ENCODE peak calls at places on chromosomes 12 and 14, in seven cellular contexts. One of them, this sample, is unnamed.

GRCh38 chr12:71691504-71692129 is 5.7 kb downstream of the TMEM19 start:
- DNase-seq in transverse colon: peak
- DNase-seq in PC-3: no peak
- DNase-seq in CD8-positive, alpha-beta T cell: no peak
- DNase-seq in mesendoderm: no peak
- DNase-seq in CD8-positive, alpha-beta memory T cell: no peak
- DNase-seq in upper lobe of right lung: no peak
- DNase-seq in this sample: no peak

GRCh38 chr14:49139593-49139992 is 446.6 kb downstream of the RPS29 start:
- DNase-seq in transverse colon: no peak
- DNase-seq in PC-3: no peak
- DNase-seq in CD8-positive, alpha-beta T cell: no peak
- DNase-seq in mesendoderm: no peak
- DNase-seq in CD8-positive, alpha-beta memory T cell: no peak
- DNase-seq in upper lobe of right lung: no peak
- DNase-seq in this sample: no peak

GRCh38 chr12:122983789-122984515 is 3.5 kb downstream of the ARL6IP4 start:
- DNase-seq in transverse colon: no peak
- DNase-seq in PC-3: no peak
- DNase-seq in CD8-positive, alpha-beta T cell: no peak
- DNase-seq in mesendoderm: no peak
- DNase-seq in CD8-positive, alpha-beta memory T cell: no peak
- DNase-seq in upper lobe of right lung: no peak
- DNase-seq in this sample: no peak

GRCh38 chr12:20546267-20546666 is 148.9 kb upstream of the SLCO1C1 start:
- DNase-seq in transverse colon: no peak
- DNase-seq in PC-3: no peak
- DNase-seq in CD8-positive, alpha-beta T cell: no peak
- DNase-seq in mesendoderm: no peak
- DNase-seq in CD8-positive, alpha-beta memory T cell: no peak
- DNase-seq in upper lobe of right lung: no peak
- DNase-seq in this sample: no peak

GRCh38 chr12:120092531-120093335 is 23.8 kb downstream of the RAB35 start:
- DNase-seq in transverse colon: no peak
- DNase-seq in PC-3: no peak
- DNase-seq in CD8-positive, alpha-beta T cell: no peak
- DNase-seq in mesendoderm: no peak
- DNase-seq in CD8-positive, alpha-beta memory T cell: no peak
- DNase-seq in upper lobe of right lung: no peak
- DNase-seq in this sample: no peak

GRCh38 chr12:118360785-118361404 is 11.8 kb downstream of the TAOK3 start:
- DNase-seq in transverse colon: no peak
- DNase-seq in PC-3: peak
- DNase-seq in CD8-positive, alpha-beta T cell: no peak
- DNase-seq in mesendoderm: no peak
- DNase-seq in CD8-positive, alpha-beta memory T cell: no peak
- DNase-seq in upper lobe of right lung: no peak
- DNase-seq in this sample: no peak

GRCh38 chr12:46554461-46554860 is 181.9 kb upstream of the SLC38A2 start:
- DNase-seq in transverse colon: no peak
- DNase-seq in PC-3: no peak
- DNase-seq in CD8-positive, alpha-beta T cell: no peak
- DNase-seq in mesendoderm: no peak
- DNase-seq in CD8-positive, alpha-beta memory T cell: no peak
- DNase-seq in upper lobe of right lung: no peak
- DNase-seq in this sample: no peak

GRCh38 chr12:5648692-5649338 is 216.9 kb downstream of the NTF3 start:
- DNase-seq in transverse colon: no peak
- DNase-seq in PC-3: peak
- DNase-seq in CD8-positive, alpha-beta T cell: no peak
- DNase-seq in mesendoderm: peak
- DNase-seq in CD8-positive, alpha-beta memory T cell: no peak
- DNase-seq in upper lobe of right lung: no peak
- DNase-seq in this sample: no peak

GRCh38 chr14:54691525-54692260 is 124.8 kb downstream of the SAMD4A start:
- DNase-seq in transverse colon: peak
- DNase-seq in PC-3: peak
- DNase-seq in CD8-positive, alpha-beta T cell: no peak
- DNase-seq in mesendoderm: peak
- DNase-seq in CD8-positive, alpha-beta memory T cell: peak
- DNase-seq in upper lobe of right lung: peak
- DNase-seq in this sample: no peak

GRCh38 chr12:53750812-53751335 is 905 bp downstream of the CISTR start:
- DNase-seq in transverse colon: peak
- DNase-seq in PC-3: no peak
- DNase-seq in CD8-positive, alpha-beta T cell: no peak
- DNase-seq in mesendoderm: peak
- DNase-seq in CD8-positive, alpha-beta memory T cell: no peak
- DNase-seq in upper lobe of right lung: peak
- DNase-seq in this sample: no peak

GRCh38 chr12:96289067-96289466 is 94.9 kb downstream of the ELK3 start:
- DNase-seq in transverse colon: no peak
- DNase-seq in PC-3: no peak
- DNase-seq in CD8-positive, alpha-beta T cell: no peak
- DNase-seq in mesendoderm: no peak
- DNase-seq in CD8-positive, alpha-beta memory T cell: no peak
- DNase-seq in upper lobe of right lung: no peak
- DNase-seq in this sample: no peak

GRCh38 chr12:59596232-59597143 is 659 bp downstream of the SLC16A7 start:
- DNase-seq in transverse colon: peak
- DNase-seq in PC-3: peak
- DNase-seq in CD8-positive, alpha-beta T cell: peak
- DNase-seq in mesendoderm: peak
- DNase-seq in CD8-positive, alpha-beta memory T cell: peak
- DNase-seq in upper lobe of right lung: peak
- DNase-seq in this sample: no peak

GRCh38 chr12:49296034-49296835 is 1.3 kb downstream of the PRPH start:
- DNase-seq in transverse colon: peak
- DNase-seq in PC-3: peak
- DNase-seq in CD8-positive, alpha-beta T cell: peak
- DNase-seq in mesendoderm: peak
- DNase-seq in CD8-positive, alpha-beta memory T cell: peak
- DNase-seq in upper lobe of right lung: peak
- DNase-seq in this sample: no peak

GRCh38 chr12:24889403-24889802 is 59.5 kb downstream of the BCAT1 start:
- DNase-seq in transverse colon: no peak
- DNase-seq in PC-3: no peak
- DNase-seq in CD8-positive, alpha-beta T cell: no peak
- DNase-seq in mesendoderm: no peak
- DNase-seq in CD8-positive, alpha-beta memory T cell: no peak
- DNase-seq in upper lobe of right lung: no peak
- DNase-seq in this sample: no peak

GRCh38 chr14:91252901-91253794 is 8.6 kb upstream of the GPR68 start:
- DNase-seq in transverse colon: peak
- DNase-seq in PC-3: peak
- DNase-seq in CD8-positive, alpha-beta T cell: no peak
- DNase-seq in mesendoderm: peak
- DNase-seq in CD8-positive, alpha-beta memory T cell: peak
- DNase-seq in upper lobe of right lung: peak
- DNase-seq in this sample: no peak

GRCh38 chr12:20109667-20110066 is 258.7 kb upstream of the PDE3A start:
- DNase-seq in transverse colon: no peak
- DNase-seq in PC-3: no peak
- DNase-seq in CD8-positive, alpha-beta T cell: no peak
- DNase-seq in mesendoderm: no peak
- DNase-seq in CD8-positive, alpha-beta memory T cell: no peak
- DNase-seq in upper lobe of right lung: no peak
- DNase-seq in this sample: no peak

GRCh38 chr12:122878780-122879612 is 16.9 kb downstream of the VPS37B start:
- DNase-seq in transverse colon: no peak
- DNase-seq in PC-3: no peak
- DNase-seq in CD8-positive, alpha-beta T cell: no peak
- DNase-seq in mesendoderm: no peak
- DNase-seq in CD8-positive, alpha-beta memory T cell: no peak
- DNase-seq in upper lobe of right lung: no peak
- DNase-seq in this sample: no peak

GRCh38 chr12:75481013-75481705 is 604 bp downstream of the GLIPR1 start:
- DNase-seq in transverse colon: no peak
- DNase-seq in PC-3: no peak
- DNase-seq in CD8-positive, alpha-beta T cell: no peak
- DNase-seq in mesendoderm: no peak
- DNase-seq in CD8-positive, alpha-beta memory T cell: no peak
- DNase-seq in upper lobe of right lung: no peak
- DNase-seq in this sample: no peak

GRCh38 chr12:3252416-3252815 is 175.2 kb downstream of the TSPAN9 start:
- DNase-seq in transverse colon: peak
- DNase-seq in PC-3: no peak
- DNase-seq in CD8-positive, alpha-beta T cell: no peak
- DNase-seq in mesendoderm: no peak
- DNase-seq in CD8-positive, alpha-beta memory T cell: no peak
- DNase-seq in upper lobe of right lung: no peak
- DNase-seq in this sample: no peak

GRCh38 chr14:97306785-97307246 is 509.6 kb downstream of the VRK1 start:
- DNase-seq in transverse colon: no peak
- DNase-seq in PC-3: peak
- DNase-seq in CD8-positive, alpha-beta T cell: no peak
- DNase-seq in mesendoderm: no peak
- DNase-seq in CD8-positive, alpha-beta memory T cell: no peak
- DNase-seq in upper lobe of right lung: no peak
- DNase-seq in this sample: no peak

GRCh38 chr14:35959835-35960234 is 133.7 kb downstream of the BRMS1L start:
- DNase-seq in transverse colon: no peak
- DNase-seq in PC-3: peak
- DNase-seq in CD8-positive, alpha-beta T cell: no peak
- DNase-seq in mesendoderm: no peak
- DNase-seq in CD8-positive, alpha-beta memory T cell: no peak
- DNase-seq in upper lobe of right lung: no peak
- DNase-seq in this sample: no peak

GRCh38 chr12:11832100-11832499 is 182.6 kb downstream of the ETV6 start:
- DNase-seq in transverse colon: no peak
- DNase-seq in PC-3: no peak
- DNase-seq in CD8-positive, alpha-beta T cell: no peak
- DNase-seq in mesendoderm: no peak
- DNase-seq in CD8-positive, alpha-beta memory T cell: no peak
- DNase-seq in upper lobe of right lung: no peak
- DNase-seq in this sample: no peak

GRCh38 chr12:11827096-11827841 is 177.8 kb downstream of the ETV6 start:
- DNase-seq in transverse colon: no peak
- DNase-seq in PC-3: no peak
- DNase-seq in CD8-positive, alpha-beta T cell: no peak
- DNase-seq in mesendoderm: peak
- DNase-seq in CD8-positive, alpha-beta memory T cell: no peak
- DNase-seq in upper lobe of right lung: no peak
- DNase-seq in this sample: no peak

GRCh38 chr12:11830298-11830937 is 180.9 kb downstream of the ETV6 start:
- DNase-seq in transverse colon: no peak
- DNase-seq in PC-3: no peak
- DNase-seq in CD8-positive, alpha-beta T cell: no peak
- DNase-seq in mesendoderm: no peak
- DNase-seq in CD8-positive, alpha-beta memory T cell: no peak
- DNase-seq in upper lobe of right lung: no peak
- DNase-seq in this sample: no peak

GRCh38 chr12:11826607-11827006 is 177.1 kb downstream of the ETV6 start:
- DNase-seq in transverse colon: no peak
- DNase-seq in PC-3: no peak
- DNase-seq in CD8-positive, alpha-beta T cell: no peak
- DNase-seq in mesendoderm: peak
- DNase-seq in CD8-positive, alpha-beta memory T cell: no peak
- DNase-seq in upper lobe of right lung: no peak
- DNase-seq in this sample: no peak

GRCh38 chr12:11829764-11830194 is 180.3 kb downstream of the ETV6 start:
- DNase-seq in transverse colon: no peak
- DNase-seq in PC-3: no peak
- DNase-seq in CD8-positive, alpha-beta T cell: no peak
- DNase-seq in mesendoderm: peak
- DNase-seq in CD8-positive, alpha-beta memory T cell: no peak
- DNase-seq in upper lobe of right lung: no peak
- DNase-seq in this sample: no peak
- H3K27ac ChIP-seq in transverse colon: peak
- H3K27ac ChIP-seq in PC-3: no peak
- H3K27ac ChIP-seq in CD8-positive, alpha-beta T cell: no peak
- H3K27ac ChIP-seq in mesendoderm: no peak
- H3K27ac ChIP-seq in CD8-positive, alpha-beta memory T cell: no peak
- H3K27ac ChIP-seq in upper lobe of right lung: peak
- H3K27ac ChIP-seq in this sample: no peak

GRCh38 chr14:101961746-101962502 is 2.4 kb upstream of the DYNC1H1 start:
- DNase-seq in transverse colon: no peak
- DNase-seq in PC-3: no peak
- DNase-seq in CD8-positive, alpha-beta T cell: no peak
- DNase-seq in mesendoderm: no peak
- DNase-seq in CD8-positive, alpha-beta memory T cell: no peak
- DNase-seq in upper lobe of right lung: no peak
- DNase-seq in this sample: no peak
- H3K27ac ChIP-seq in transverse colon: peak
- H3K27ac ChIP-seq in PC-3: peak
- H3K27ac ChIP-seq in CD8-positive, alpha-beta T cell: no peak
- H3K27ac ChIP-seq in mesendoderm: no peak
- H3K27ac ChIP-seq in CD8-positive, alpha-beta memory T cell: no peak
- H3K27ac ChIP-seq in upper lobe of right lung: peak
- H3K27ac ChIP-seq in this sample: no peak

GRCh38 chr14:73630009-73630780 is 14.6 kb upstream of the DNAL1 start:
- DNase-seq in transverse colon: no peak
- DNase-seq in PC-3: no peak
- DNase-seq in CD8-positive, alpha-beta T cell: no peak
- DNase-seq in mesendoderm: no peak
- DNase-seq in CD8-positive, alpha-beta memory T cell: no peak
- DNase-seq in upper lobe of right lung: no peak
- DNase-seq in this sample: no peak

GRCh38 chr14:73633115-73633514 is 11.7 kb upstream of the DNAL1 start:
- DNase-seq in transverse colon: no peak
- DNase-seq in PC-3: no peak
- DNase-seq in CD8-positive, alpha-beta T cell: no peak
- DNase-seq in mesendoderm: no peak
- DNase-seq in CD8-positive, alpha-beta memory T cell: no peak
- DNase-seq in upper lobe of right lung: peak
- DNase-seq in this sample: no peak

GRCh38 chr14:73634333-73634833 is 10.4 kb upstream of the DNAL1 start:
- DNase-seq in transverse colon: peak
- DNase-seq in PC-3: peak
- DNase-seq in CD8-positive, alpha-beta T cell: no peak
- DNase-seq in mesendoderm: peak
- DNase-seq in CD8-positive, alpha-beta memory T cell: no peak
- DNase-seq in upper lobe of right lung: no peak
- DNase-seq in this sample: no peak

GRCh38 chr14:73637830-73638229 is 7.0 kb upstream of the DNAL1 start:
- DNase-seq in transverse colon: no peak
- DNase-seq in PC-3: no peak
- DNase-seq in CD8-positive, alpha-beta T cell: no peak
- DNase-seq in mesendoderm: no peak
- DNase-seq in CD8-positive, alpha-beta memory T cell: no peak
- DNase-seq in upper lobe of right lung: no peak
- DNase-seq in this sample: no peak

GRCh38 chr14:73633517-73634332 is 11.1 kb upstream of the DNAL1 start:
- DNase-seq in transverse colon: peak
- DNase-seq in PC-3: peak
- DNase-seq in CD8-positive, alpha-beta T cell: peak
- DNase-seq in mesendoderm: peak
- DNase-seq in CD8-positive, alpha-beta memory T cell: peak
- DNase-seq in upper lobe of right lung: peak
- DNase-seq in this sample: no peak
- H3K27ac ChIP-seq in transverse colon: peak
- H3K27ac ChIP-seq in PC-3: no peak
- H3K27ac ChIP-seq in CD8-positive, alpha-beta T cell: no peak
- H3K27ac ChIP-seq in mesendoderm: peak
- H3K27ac ChIP-seq in CD8-positive, alpha-beta memory T cell: no peak
- H3K27ac ChIP-seq in upper lobe of right lung: peak
- H3K27ac ChIP-seq in this sample: no peak

DNA sequence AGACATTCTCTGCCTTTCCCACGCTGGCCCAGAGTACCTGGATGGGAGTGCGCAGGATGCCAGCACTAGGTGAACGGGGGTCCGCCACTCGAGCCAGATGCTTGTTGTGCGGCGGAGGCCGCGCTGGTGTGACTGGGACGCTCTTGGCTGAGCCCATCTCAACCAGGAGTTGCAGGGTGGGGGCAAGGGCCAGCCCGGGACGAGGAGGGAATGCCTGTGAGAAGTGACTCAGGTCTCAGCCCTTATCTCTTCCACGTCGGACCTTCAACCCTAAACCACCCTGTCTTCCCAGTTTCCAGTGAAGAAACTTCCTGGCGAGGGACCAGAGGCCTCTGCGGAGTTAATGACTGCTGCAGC is 312 bp downstream of the CDCA3 start:
- DNase-seq in transverse colon: no peak
- DNase-seq in PC-3: no peak
- DNase-seq in CD8-positive, alpha-beta T cell: no peak
- DNase-seq in mesendoderm: no peak
- DNase-seq in CD8-positive, alpha-beta memory T cell: no peak
- DNase-seq in upper lobe of right lung: no peak
- DNase-seq in this sample: no peak
- H3K27ac ChIP-seq in transverse colon: peak
- H3K27ac ChIP-seq in PC-3: peak
- H3K27ac ChIP-seq in CD8-positive, alpha-beta T cell: no peak
- H3K27ac ChIP-seq in mesendoderm: no peak
- H3K27ac ChIP-seq in CD8-positive, alpha-beta memory T cell: peak
- H3K27ac ChIP-seq in upper lobe of right lung: no peak
- H3K27ac ChIP-seq in this sample: no peak

This sample was measured in epithelial cell of prostate.